ENCODE peak calls at places on chromosomes 6 and 20, in six cellular contexts. M is NCI-H1417; Y is type B pancreatic cell; D is activated CD8-positive, alpha-beta memory T cell treated with anti-CD3 and anti-CD28 coated beads, Interleukin-2, amount 50 U/mL, for 4 hours; G is fibroblast of gingiva; T is neural progenitor cell. S is an unnamed sample.

GRCh38 chr20:59042151-59042795 is at the start of gene PRELID3B:
- DNase-seq in M (no peak), D (no peak), T (peak), Y (no peak), G (peak), S (no peak)

GRCh38 chr6:131854803-131855202 is 47.0 kb downstream of the ENPP1 start:
- DNase-seq in Y (no peak), T (no peak), D (no peak), M (no peak), G (no peak), S (no peak)

GRCh38 chr6:34583461-34583860 is 27.3 kb upstream of the SPDEF start:
- DNase-seq in D (no peak), M (no peak), Y (no peak), G (no peak), T (no peak), S (no peak)

GRCh38 chr6:157513004-157513603 is 132.1 kb downstream of the ZDHHC14 start:
- DNase-seq in D (no peak), Y (no peak), G (no peak), T (no peak), M (peak), S (no peak)

GRCh38 chr6:125099211-125100017 is 54.2 kb upstream of the TPD52L1 start:
- DNase-seq in G (peak), D (no peak), M (peak), T (peak), Y (peak), S (peak)

GRCh38 chr6:125102901-125103300 is 50.7 kb upstream of the TPD52L1 start:
- DNase-seq in G (peak), T (no peak), M (no peak), D (no peak), Y (no peak), S (no peak)

GRCh38 chr6:13914346-13914745 is 10.4 kb upstream of the RNF182 start:
- DNase-seq in D (no peak), G (no peak), M (no peak), T (peak), Y (no peak), S (no peak)

GRCh38 chr6:11317885-11318771 is 85.7 kb upstream of the NEDD9 start:
- DNase-seq in T (no peak), G (peak), D (peak), M (no peak), Y (no peak), S (no peak)

GRCh38 chr6:131744888-131745287 is 34.1 kb upstream of the CTAGE9 start:
- DNase-seq in M (no peak), T (no peak), Y (no peak), D (no peak), G (no peak), S (no peak)

GRCh38 chr6:26300828-26301227 is 64.2 kb upstream of the BTN3A2 start:
- DNase-seq in T (no peak), D (no peak), Y (no peak), G (no peak), M (no peak), S (no peak)

GRCh38 chr6:46828939-46829338 is 35.8 kb downstream of the MEP1A start:
- DNase-seq in T (no peak), M (no peak), D (no peak), G (no peak), Y (no peak), S (no peak)

GRCh38 chr20:26167499-26167898 is 470.8 kb upstream of the ZNF337 start:
- DNase-seq in G (peak), D (no peak), Y (no peak), T (no peak), M (no peak), S (no peak)

GRCh38 chr20:34747479-34747878 is 43.3 kb downstream of the TP53INP2 start:
- DNase-seq in Y (no peak), M (no peak), G (no peak), D (no peak), T (no peak), S (no peak)

GRCh38 chr6:163937071-163937470 is 522.6 kb downstream of the QKI start:
- DNase-seq in Y (no peak), T (no peak), G (no peak), D (no peak), M (no peak), S (no peak)

GRCh38 chr6:33731751-33732282 is 14.9 kb downstream of the IP6K3 start:
- DNase-seq in T (no peak), Y (no peak), M (no peak), G (no peak), D (no peak), S (no peak)

GRCh38 chr6:16148498-16148897 is 19.6 kb downstream of the MYLIP start:
- DNase-seq in D (no peak), T (no peak), G (no peak), M (no peak), Y (no peak), S (peak)

GRCh38 chr6:133093957-133094356 is 147.2 kb upstream of the EYA4 start:
- DNase-seq in D (no peak), M (no peak), T (no peak), Y (no peak), G (no peak), S (no peak)

GRCh38 chr20:8678098-8678776 is 390.6 kb upstream of the PLCB4 start:
- DNase-seq in Y (no peak), M (no peak), D (no peak), T (no peak), G (no peak), S (no peak)

GRCh38 chr6:157758516-157759023 is 64.5 kb upstream of the SNX9 start:
- DNase-seq in M (no peak), D (no peak), G (no peak), Y (no peak), T (no peak), S (no peak)